ENCODE peak calls at places on chromosomes 7 and 10, in five cellular contexts. K, R, D, C and N are unnamed samples.

GRCh38 chr10:117936136-117936535 is 110.6 kb downstream of the RAB11FIP2 start:
- DNase-seq in K (no peak), R (no peak), D (no peak), C (no peak), N (peak)

GRCh38 chr10:131900350-131901152 is at the start of gene PPP2R2D:
- DNase-seq in K (peak), R (peak), D (peak), C (peak), N (peak)

GRCh38 chr10:6579904-6580278 is at the start of gene PRKCQ:
- DNase-seq in K (peak), R (no peak), D (no peak), C (no peak), N (no peak)

GRCh38 chr10:78851652-78852051 is 217.1 kb upstream of the ZMIZ1 start:
- DNase-seq in K (no peak), R (no peak), D (no peak), C (no peak), N (no peak)

GRCh38 chr10:49207113-49207512 is 18.9 kb upstream of the TMEM273 start:
- DNase-seq in K (no peak), R (no peak), D (no peak), C (no peak), N (no peak)

GRCh38 chr10:11936389-11937152 is 106.0 kb downstream of the UPF2 start:
- DNase-seq in K (peak), R (no peak), D (no peak), C (no peak), N (no peak)

GRCh38 chr10:70518695-70519094 is 40.1 kb downstream of the PALD1 start:
- DNase-seq in K (no peak), R (no peak), D (no peak), C (no peak), N (no peak)

GRCh38 chr7:111744501-111745155 is 182.3 kb upstream of the IMMP2L start:
- DNase-seq in K (no peak), R (no peak), D (no peak), C (no peak), N (no peak)

GRCh38 chr10:4088354-4089066 is 303.5 kb upstream of the KLF6 start:
- DNase-seq in K (no peak), R (no peak), D (no peak), C (no peak), N (no peak)

GRCh38 chr10:91944880-91945630 is 21.5 kb downstream of the BTAF1 start:
- DNase-seq in K (no peak), R (no peak), D (no peak), C (no peak), N (no peak)

GRCh38 chr10:127889605-127890195 is 3.0 kb downstream of the CLRN3 start:
- DNase-seq in K (no peak), R (peak), D (no peak), C (no peak), N (no peak)

GRCh38 chr7:80182630-80183276 is 48.1 kb downstream of the GNAI1 start:
- DNase-seq in K (peak), R (no peak), D (no peak), C (no peak), N (no peak)

GRCh38 chr10:79103585-79103984 is 34.8 kb downstream of the ZMIZ1 start:
- DNase-seq in K (no peak), R (peak), D (no peak), C (no peak), N (no peak)

GRCh38 chr10:20598590-20598989 is 298.5 kb downstream of the NEBL start:
- DNase-seq in K (peak), R (peak), D (no peak), C (no peak), N (peak)

GRCh38 chr10:110524179-110524863 is 26.6 kb downstream of the DUSP5 start:
- DNase-seq in K (no peak), R (no peak), D (no peak), C (no peak), N (no peak)

GRCh38 chr7:137476937-137477336 is 133.4 kb upstream of the PTN start:
- DNase-seq in K (no peak), R (peak), D (no peak), C (no peak), N (no peak)

GRCh38 chr10:71212249-71213126 is at the start of gene UNC5B:
- DNase-seq in K (peak), R (peak), D (peak), C (peak), N (peak)

GRCh38 chr7:133053321-133053891 is 28.5 kb downstream of the CHCHD3 start:
- DNase-seq in K (no peak), R (peak), D (no peak), C (no peak), N (peak)

GRCh38 chr10:133261726-133262325 is 14.8 kb downstream of the ADAM8 start:
- DNase-seq in K (peak), R (peak), D (peak), C (peak), N (peak)

GRCh38 chr10:14879055-14879800 is 562 bp downstream of the SUV39H2 start:
- DNase-seq in K (peak), R (peak), D (peak), C (peak), N (peak)

GRCh38 chr7:106767498-106768323 is 97.4 kb upstream of the PIK3CG start:
- DNase-seq in K (peak), R (no peak), D (no peak), C (peak), N (no peak)

GRCh38 chr7:130293521-130293920 is 560 bp downstream of the CPA4 start:
- DNase-seq in K (no peak), R (no peak), D (no peak), C (no peak), N (no peak)

GRCh38 chr7:104362756-104363155 is 34.4 kb downstream of the LHFPL3 start:
- DNase-seq in K (peak), R (no peak), D (no peak), C (no peak), N (no peak)

GRCh38 chr7:116671681-116672595 is at the start of gene MET:
- DNase-seq in K (peak), R (peak), D (peak), C (no peak), N (peak)

GRCh38 chr7:98354511-98355249 is 46.2 kb downstream of the BAIAP2L1 start:
- DNase-seq in K (no peak), R (peak), D (no peak), C (no peak), N (no peak)

GRCh38 chr10:119803264-119803663 is 69.4 kb downstream of the MCMBP start:
- DNase-seq in K (no peak), R (peak), D (no peak), C (no peak), N (no peak)

GRCh38 chr7:99563650-99564049 is 5.2 kb downstream of the ZNF655 start:
- DNase-seq in K (no peak), R (peak), D (no peak), C (no peak), N (no peak)

GRCh38 chr10:78995977-78996355 is 72.8 kb upstream of the ZMIZ1 start:
- DNase-seq in K (no peak), R (peak), D (no peak), C (peak), N (no peak)

GRCh38 chr10:5442056-5442989 is 30.0 kb downstream of the NET1 start:
- DNase-seq in K (peak), R (no peak), D (peak), C (peak), N (no peak)

GRCh38 chr10:83765711-83766110 is 373.6 kb upstream of the GHITM start:
- DNase-seq in K (no peak), R (no peak), D (no peak), C (no peak), N (no peak)

GRCh38 chr10:15516284-15516956 is 145.3 kb upstream of the FAM171A1 start:
- DNase-seq in K (no peak), R (no peak), D (no peak), C (no peak), N (no peak)

GRCh38 chr7:85025312-85025756 is 161.5 kb downstream of the SEMA3D start:
- DNase-seq in K (no peak), R (no peak), D (no peak), C (no peak), N (no peak)

GRCh38 chr7:49001610-49002033 is 77.3 kb downstream of the CDC14C start:
- DNase-seq in K (peak), R (peak), D (peak), C (peak), N (no peak)

GRCh38 chr7:23000597-23001360 is 13.2 kb downstream of the HYCC1 start:
- DNase-seq in K (peak), R (no peak), D (no peak), C (no peak), N (no peak)

GRCh38 chr7:23004247-23004520 is 9.7 kb downstream of the HYCC1 start:
- DNase-seq in K (no peak), R (no peak), D (no peak), C (no peak), N (no peak)

GRCh38 chr7:23002698-23003097 is 11.2 kb downstream of the HYCC1 start:
- DNase-seq in K (no peak), R (no peak), D (no peak), C (no peak), N (no peak)

GRCh38 chr7:23001610-23002009 is 12.3 kb downstream of the HYCC1 start:
- DNase-seq in K (no peak), R (no peak), D (no peak), C (no peak), N (no peak)

GRCh38 chr7:23003505-23004246 is 10.3 kb downstream of the HYCC1 start:
- DNase-seq in K (no peak), R (no peak), D (no peak), C (no peak), N (no peak)
- H3K27ac ChIP-seq in K (no peak), R (peak), D (no peak), C (no peak), N (no peak)

DNA sequence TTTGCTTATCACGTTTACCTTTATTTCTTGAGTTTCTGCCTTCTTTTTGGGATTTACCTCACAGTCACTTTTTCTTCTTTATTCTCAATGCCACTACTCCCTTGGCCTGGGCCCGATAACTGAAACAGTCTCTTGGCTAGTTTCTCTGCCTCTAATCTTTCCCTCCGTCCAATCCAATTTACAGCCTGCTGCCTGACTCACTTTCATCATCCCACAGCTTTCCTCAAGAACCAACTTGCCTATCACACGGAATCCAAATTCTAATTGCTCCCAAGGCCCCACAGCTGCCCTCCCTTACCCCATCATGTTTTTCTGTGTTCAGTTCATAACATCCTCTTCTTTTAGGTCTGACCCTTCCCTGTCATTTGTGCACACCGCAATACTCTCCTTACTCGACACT is 121.4 kb downstream of the HIPK2 start:
- DNase-seq in K (no peak), R (no peak), D (no peak), C (no peak), N (no peak)
- TF ChIP-seq CTCF in K (no peak), R (no peak), D (no peak), C (no peak), N (no peak)

GRCh38 chr7:92613214-92613613 is 23.0 kb upstream of the FAM133B start:
- DNase-seq in K (no peak), R (no peak), D (no peak), C (no peak), N (no peak)
- H3K27ac ChIP-seq in K (no peak), R (peak), D (no peak), C (no peak), N (no peak)

DNA sequence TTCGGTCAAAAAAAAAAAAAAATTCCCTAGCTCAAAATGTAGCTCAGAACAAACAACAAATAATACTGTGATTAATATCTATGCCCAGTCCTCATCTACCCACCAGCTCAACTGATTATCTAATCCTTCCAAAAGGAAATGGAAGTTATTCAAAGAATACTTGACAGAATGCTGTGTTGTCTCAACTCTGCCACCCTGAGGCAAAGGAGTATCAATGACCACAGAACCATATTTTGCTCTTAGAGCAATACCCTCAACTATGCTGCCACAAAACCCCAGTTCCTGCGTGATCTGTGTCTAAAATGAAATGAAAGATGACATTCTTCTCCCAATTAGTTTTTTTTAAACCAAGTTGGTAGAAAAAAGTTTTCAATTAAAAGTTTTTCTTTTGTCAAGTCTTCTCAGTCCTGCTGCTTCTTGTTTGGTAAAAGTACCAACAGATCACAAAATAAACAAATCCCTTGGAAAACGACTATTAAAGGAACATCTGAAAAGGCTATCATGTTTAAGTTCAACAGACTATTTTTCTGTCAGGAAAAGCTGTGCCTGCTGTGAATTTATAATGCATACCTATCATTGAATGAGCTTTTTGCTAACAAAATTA is 21.6 kb downstream of the RBM28 start:
- DNase-seq in K (peak), R (peak), D (peak), C (peak), N (no peak)
- TF ChIP-seq CTCF in K (peak), R (peak), D (peak), C (peak), N (no peak)

GRCh38 chr7:141262101-141262819 is 188.4 kb downstream of the TMEM178B start:
- DNase-seq in K (peak), R (no peak), D (peak), C (no peak), N (no peak)

GRCh38 chr7:141263983-141264382 is 190.1 kb downstream of the TMEM178B start:
- DNase-seq in K (no peak), R (no peak), D (no peak), C (no peak), N (no peak)

GRCh38 chr7:141265668-141266067 is 191.8 kb downstream of the TMEM178B start:
- DNase-seq in K (no peak), R (no peak), D (no peak), C (no peak), N (no peak)

GRCh38 chr7:141264511-141264910 is 190.6 kb downstream of the TMEM178B start:
- DNase-seq in K (no peak), R (no peak), D (no peak), C (no peak), N (no peak)

DNA sequence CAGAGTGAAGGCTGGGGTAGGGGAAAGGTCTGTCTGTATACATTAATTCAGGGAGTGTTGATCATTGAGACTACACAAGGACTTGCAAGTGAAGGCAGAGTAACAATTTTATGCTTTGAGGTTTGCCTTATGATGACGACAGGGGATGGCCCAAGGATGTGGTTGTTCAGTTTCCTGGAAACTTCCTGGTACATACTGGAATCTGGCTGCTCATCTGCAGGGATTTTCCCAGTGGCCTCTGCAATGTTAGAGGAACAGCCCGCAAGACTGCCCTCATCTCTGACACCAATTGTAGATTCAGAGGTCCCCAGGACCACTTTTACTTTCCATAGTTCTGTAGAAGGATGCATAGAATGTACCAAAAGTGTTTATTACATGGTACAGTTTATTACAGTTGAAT is 189.6 kb downstream of the TMEM178B start:
- DNase-seq in K (no peak), R (no peak), D (no peak), C (no peak), N (no peak)
- H3K27ac ChIP-seq in K (no peak), R (no peak), D (no peak), C (no peak), N (no peak)

DNA sequence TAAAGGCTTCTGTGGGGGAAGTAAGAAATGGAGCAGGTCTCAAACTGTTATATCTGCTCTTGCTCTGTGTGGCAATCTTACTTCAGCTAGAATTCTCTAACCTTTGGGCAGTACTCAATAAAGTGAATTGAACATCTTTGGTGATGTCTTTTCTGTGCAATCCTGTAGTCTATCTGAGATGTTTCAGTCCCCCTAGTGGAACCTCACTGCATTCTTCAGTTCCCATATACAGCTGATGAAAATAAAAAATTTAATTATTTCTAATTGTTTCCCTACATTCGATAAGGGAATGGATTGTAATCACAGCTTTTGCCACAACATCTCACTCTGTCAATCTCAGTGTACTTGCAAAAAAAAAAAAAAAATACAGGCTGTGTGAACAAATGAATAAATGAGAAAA is 522.6 kb downstream of the DNAJB9 start:
- DNase-seq in K (peak), R (no peak), D (no peak), C (no peak), N (no peak)
- TF ChIP-seq CTCF in K (no peak), R (no peak), D (no peak), C (peak), N (no peak)